ENCODE peak calls at places on chromosomes 6 and 20, in nine cellular contexts. W is activated naive CD8-positive, alpha-beta T cell treated with anti-CD3 and anti-CD28 coated beads, Interleukin-2, amount 50 U/mL, for 24 hours; R is upper lobe of right lung; Y is stimulated activated naive CD8-positive, alpha-beta T cell treated with anti-CD3 and anti-CD28 coated beads, Interleukin-15, amount 100 ng/mL, for 72 hours; B is HTR-8/SVneo; O is central memory CD8-positive, alpha-beta T cell; P is cardiac muscle cell; D is T-helper 9 cell; A is GOT3. E is an unnamed sample.

GRCh38 chr20:12847862-12848261 is 160.9 kb upstream of the SPTLC3 start:
- DNase-seq in W (no peak), R (no peak), Y (no peak), B (no peak), O (no peak), P (peak; percentile 83), D (no peak), A (no peak), E (no peak)

GRCh38 chr6:107620736-107621135 is 130.8 kb downstream of the SOBP start:
- DNase-seq in W (no peak), R (no peak), Y (no peak), B (no peak), O (no peak), P (no peak), D (no peak), A (no peak), E (no peak)

GRCh38 chr6:3617192-3617631 is 134.3 kb downstream of the PXDC1 start:
- DNase-seq in W (no peak), R (no peak), Y (no peak), B (no peak), O (no peak), P (no peak), D (no peak), A (no peak), E (no peak)

GRCh38 chr6:52640170-52640569 is 30.7 kb upstream of the TMEM14A start:
- DNase-seq in W (no peak), R (no peak), Y (no peak), B (no peak), O (no peak), P (no peak), D (no peak), A (no peak), E (no peak)

GRCh38 chr6:35185302-35185681 is 28.5 kb upstream of the SCUBE3 start:
- DNase-seq in W (no peak), R (peak; percentile 68), Y (no peak), B (peak; percentile 48), O (no peak), P (peak; percentile 66), D (no peak), A (no peak), E (no peak)

GRCh38 chr20:38453941-38454340 is 18.7 kb upstream of the RALGAPB start:
- DNase-seq in W (no peak), R (no peak), Y (no peak), B (no peak), O (no peak), P (no peak), D (no peak), A (no peak), E (no peak)

GRCh38 chr20:61120595-61121515 is 131.2 kb upstream of the CDH4 start:
- DNase-seq in W (peak; percentile 28), R (peak; percentile 63), Y (peak; percentile 30), B (no peak), O (no peak), P (peak; percentile 68), D (no peak), A (no peak), E (no peak)

GRCh38 chr20:63782051-63782471 is 42.5 kb downstream of the SLC2A4RG start:
- DNase-seq in W (peak; percentile 43), R (no peak), Y (peak; percentile 67), B (no peak), O (peak; percentile 27), P (no peak), D (no peak), A (no peak), E (no peak)

GRCh38 chr6:160767019-160767646 is 65.1 kb downstream of the PLG start:
- DNase-seq in W (peak; percentile 59), R (peak; percentile 85), Y (peak; percentile 55), B (peak; percentile 18), O (no peak), P (peak; percentile 84), D (peak; percentile 29), A (peak; percentile 17), E (peak; percentile 67)

GRCh38 chr20:62117658-62118057 is 4.6 kb upstream of the LSM14B start:
- DNase-seq in W (peak; percentile 58), R (no peak), Y (peak; percentile 83), B (no peak), O (peak; percentile 81), P (peak; percentile 31), D (peak; percentile 76), A (no peak), E (no peak)

GRCh38 chr6:26537846-26538571 is at the start of gene HMGN4:
- DNase-seq in W (peak; percentile 79), R (peak; percentile 92), Y (peak; percentile 85), B (peak; percentile 74), O (peak; percentile 75), P (peak; percentile 83), D (peak; percentile 67), A (peak; percentile 46), E (peak; percentile 79)

GRCh38 chr6:14455442-14455841 is 337.9 kb downstream of the CD83 start:
- DNase-seq in W (no peak), R (no peak), Y (no peak), B (no peak), O (no peak), P (no peak), D (no peak), A (no peak), E (no peak)

GRCh38 chr6:145732788-145733187 is 2.5 kb downstream of the EPM2A start:
- DNase-seq in W (no peak), R (no peak), Y (no peak), B (no peak), O (no peak), P (no peak), D (no peak), A (no peak), E (no peak)

GRCh38 chr6:125002090-125002741 is 40.0 kb downstream of the RNF217 start:
- DNase-seq in W (no peak), R (no peak), Y (no peak), B (no peak), O (no peak), P (no peak), D (no peak), A (no peak), E (no peak)

GRCh38 chr20:61762208-61762710 is 303.4 kb downstream of the TAF4 start:
- DNase-seq in W (no peak), R (no peak), Y (no peak), B (no peak), O (no peak), P (no peak), D (no peak), A (no peak), E (no peak)

GRCh38 chr6:43850314-43851203 is 80.5 kb downstream of the VEGFA start:
- DNase-seq in W (no peak), R (peak; percentile 44), Y (no peak), B (no peak), O (no peak), P (no peak), D (no peak), A (no peak), E (no peak)

GRCh38 chr6:115899883-115900282 is 160.8 kb downstream of the FRK start:
- DNase-seq in W (no peak), R (no peak), Y (no peak), B (no peak), O (no peak), P (no peak), D (no peak), A (no peak), E (no peak)

GRCh38 chr6:16982827-16983226 is 119.0 kb upstream of the STMND1 start:
- DNase-seq in W (no peak), R (no peak), Y (no peak), B (no peak), O (no peak), P (no peak), D (no peak), A (no peak), E (no peak)

GRCh38 chr20:51725584-51726176 is 42.5 kb downstream of the ATP9A start:
- DNase-seq in W (no peak), R (no peak), Y (no peak), B (no peak), O (no peak), P (no peak), D (no peak), A (no peak), E (no peak)

GRCh38 chr6:38420207-38420606 is 219.5 kb downstream of the BTBD9 start:
- DNase-seq in W (no peak), R (no peak), Y (no peak), B (no peak), O (no peak), P (no peak), D (no peak), A (no peak), E (no peak)

GRCh38 chr6:167093922-167094432 is 28.9 kb upstream of the CCR6 start:
- DNase-seq in W (peak; percentile 73), R (no peak), Y (peak; percentile 78), B (no peak), O (peak; percentile 47), P (no peak), D (peak; percentile 67), A (no peak), E (no peak)

E was measured in breast epithelium.